ENCODE peak calls at places on chromosomes 12 and 14, in four cellular contexts. One of them, this sample, is unnamed.

GRCh38 chr12:22334696-22335290 is at the start of gene ST8SIA1:
- DNase-seq in IMR-90: no peak
- DNase-seq in A549: no peak
- DNase-seq in fibroblast of lung: peak; percentile 38
- DNase-seq in this sample: peak; percentile 77

GRCh38 chr14:26104686-26105085 is 493.1 kb downstream of the NOVA1 start:
- DNase-seq in IMR-90: no peak
- DNase-seq in fibroblast of lung: no peak
- DNase-seq in A549: no peak
- DNase-seq in this sample: peak; percentile 37

GRCh38 chr14:56351861-56352260 is 227.7 kb upstream of the TMEM260 start:
- DNase-seq in IMR-90: peak; percentile 92
- DNase-seq in A549: peak; percentile 4
- DNase-seq in fibroblast of lung: peak; percentile 46
- DNase-seq in this sample: peak; percentile 33

GRCh38 chr12:90833228-90833627 is 121.7 kb downstream of the CCER1 start:
- DNase-seq in fibroblast of lung: no peak
- DNase-seq in IMR-90: no peak
- DNase-seq in A549: no peak
- DNase-seq in this sample: no peak

GRCh38 chr12:51855586-51856428 is 7.3 kb upstream of the FIGNL2 start:
- DNase-seq in A549: no peak
- DNase-seq in IMR-90: peak; percentile 21
- DNase-seq in fibroblast of lung: no peak
- DNase-seq in this sample: peak; percentile 97

GRCh38 chr12:70709022-70709421 is 71.8 kb upstream of the PTPRB start:
- DNase-seq in A549: no peak
- DNase-seq in IMR-90: no peak
- DNase-seq in fibroblast of lung: no peak
- DNase-seq in this sample: no peak

GRCh38 chr14:26206640-26207039 is 391.2 kb downstream of the NOVA1 start:
- DNase-seq in IMR-90: no peak
- DNase-seq in fibroblast of lung: no peak
- DNase-seq in A549: no peak
- DNase-seq in this sample: no peak

GRCh38 chr14:22976620-22977433 is 5.5 kb downstream of the AJUBA start:
- DNase-seq in fibroblast of lung: peak; percentile 64
- DNase-seq in IMR-90: peak; percentile 63
- DNase-seq in A549: peak; percentile 83
- DNase-seq in this sample: peak; percentile 62

GRCh38 chr14:30035361-30035760 is 107.7 kb upstream of the PRKD1 start:
- DNase-seq in fibroblast of lung: no peak
- DNase-seq in IMR-90: no peak
- DNase-seq in A549: no peak
- DNase-seq in this sample: no peak

GRCh38 chr14:33457617-33458016 is 493.3 kb downstream of the EGLN3 start:
- DNase-seq in fibroblast of lung: no peak
- DNase-seq in A549: no peak
- DNase-seq in IMR-90: no peak
- DNase-seq in this sample: no peak

GRCh38 chr12:124405592-124405991 is 110.7 kb downstream of the RFLNA start:
- DNase-seq in A549: no peak
- DNase-seq in fibroblast of lung: no peak
- DNase-seq in IMR-90: no peak
- DNase-seq in this sample: no peak

GRCh38 chr12:115870527-115870926 is 407.0 kb downstream of the MED13L start:
- DNase-seq in A549: no peak
- DNase-seq in IMR-90: no peak
- DNase-seq in fibroblast of lung: no peak
- DNase-seq in this sample: no peak

GRCh38 chr12:29103539-29103974 is 45.5 kb upstream of the FAR2 start:
- DNase-seq in A549: no peak
- DNase-seq in fibroblast of lung: no peak
- DNase-seq in IMR-90: no peak
- DNase-seq in this sample: no peak

DNA sequence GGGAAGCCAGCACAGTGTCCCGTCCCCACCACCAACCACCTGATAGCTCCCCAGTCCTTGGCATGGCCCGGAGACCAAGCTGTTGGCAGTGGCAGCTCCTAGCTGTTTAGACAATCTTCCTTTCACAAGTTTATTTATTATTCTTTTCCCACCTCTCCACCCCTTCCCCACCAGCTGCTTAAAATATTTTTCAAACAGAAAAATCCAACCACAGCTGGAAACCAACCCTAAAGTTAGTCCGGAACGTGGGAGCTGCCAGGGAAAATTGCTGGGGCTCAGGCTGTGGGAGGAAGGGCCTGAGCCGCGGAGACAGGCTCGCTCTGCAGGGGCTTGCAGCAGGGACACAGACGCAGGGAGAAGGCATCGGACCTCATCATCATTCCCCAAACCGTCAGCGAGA is 16.1 kb upstream of the TMEM106C start:
- DNase-seq in fibroblast of lung: peak; percentile 11
- DNase-seq in IMR-90: no peak
- DNase-seq in A549: no peak
- DNase-seq in this sample: no peak
- H3K27ac ChIP-seq in fibroblast of lung: no peak overlapping the region
- H3K27ac ChIP-seq in IMR-90: no peak overlapping the region
- H3K27ac ChIP-seq in A549: no peak overlapping the region
- H3K27ac ChIP-seq in this sample: no peak overlapping the region

GRCh38 chr12:104420868-104421267 is 35.9 kb upstream of the CHST11 start:
- DNase-seq in IMR-90: no peak
- DNase-seq in A549: no peak
- DNase-seq in fibroblast of lung: no peak
- DNase-seq in this sample: no peak
- H3K4me2 ChIP-seq in IMR-90: no peak overlapping the region
- H3K4me2 ChIP-seq in A549: no peak overlapping the region
- H3K4me2 ChIP-seq in fibroblast of lung: no peak overlapping the region
- H3K4me2 ChIP-seq in this sample: no peak overlapping the region

GRCh38 chr14:73896521-73896920 is 9.9 kb downstream of the ZNF410 start:
- DNase-seq in fibroblast of lung: no peak
- DNase-seq in A549: no peak
- DNase-seq in IMR-90: peak; percentile 26
- DNase-seq in this sample: no peak
- H3K4me1 ChIP-seq in fibroblast of lung: peaks cover 3% of the 10 kb centered on the region
- H3K4me1 ChIP-seq in A549: no peaks in the 10 kb centered on the region
- H3K4me1 ChIP-seq in IMR-90: no peaks in the 10 kb centered on the region
- H3K4me1 ChIP-seq in this sample: no peaks in the 10 kb centered on the region

GRCh38 chr14:53828820-53829219 is 127.8 kb downstream of the BMP4 start:
- DNase-seq in IMR-90: no peak
- DNase-seq in fibroblast of lung: no peak
- DNase-seq in A549: no peak
- DNase-seq in this sample: no peak
- H3K27ac ChIP-seq in IMR-90: no peak overlapping the region
- H3K27ac ChIP-seq in fibroblast of lung: no peak overlapping the region
- H3K27ac ChIP-seq in A549: no peak overlapping the region
- H3K27ac ChIP-seq in this sample: no peak overlapping the region

GRCh38 chr12:109473006-109473405 is 4.1 kb downstream of the KCTD10 start:
- DNase-seq in IMR-90: no peak
- DNase-seq in fibroblast of lung: no peak
- DNase-seq in A549: no peak
- DNase-seq in this sample: no peak

GRCh38 chr12:109475993-109476806 is 900 bp downstream of the KCTD10 start:
- DNase-seq in A549: no peak
- DNase-seq in fibroblast of lung: peak; percentile 19
- DNase-seq in IMR-90: no peak
- DNase-seq in this sample: peak; percentile 55

GRCh38 chr12:109477185-109477962 is at the start of the genes KCTD10 and UBE3B:
- DNase-seq in fibroblast of lung: peak; percentile 94
- DNase-seq in A549: peak; percentile 94
- DNase-seq in IMR-90: peak; percentile 89
- DNase-seq in this sample: peak; percentile 97

GRCh38 chr12:109476807-109477184 is 304 bp downstream of the KCTD10 start:
- DNase-seq in IMR-90: no peak
- DNase-seq in A549: no peak
- DNase-seq in fibroblast of lung: no peak
- DNase-seq in this sample: no peak

GRCh38 chr12:109475121-109475520 is 2.0 kb downstream of the KCTD10 start:
- DNase-seq in IMR-90: no peak
- DNase-seq in A549: no peak
- DNase-seq in fibroblast of lung: no peak
- DNase-seq in this sample: no peak
- H3K4me2 ChIP-seq in IMR-90: peak overlapping the region; percentile 99
- H3K4me2 ChIP-seq in A549: no peak overlapping the region
- H3K4me2 ChIP-seq in fibroblast of lung: peak overlapping the region; percentile 100
- H3K4me2 ChIP-seq in this sample: peak overlapping the region; percentile 92

DNA sequence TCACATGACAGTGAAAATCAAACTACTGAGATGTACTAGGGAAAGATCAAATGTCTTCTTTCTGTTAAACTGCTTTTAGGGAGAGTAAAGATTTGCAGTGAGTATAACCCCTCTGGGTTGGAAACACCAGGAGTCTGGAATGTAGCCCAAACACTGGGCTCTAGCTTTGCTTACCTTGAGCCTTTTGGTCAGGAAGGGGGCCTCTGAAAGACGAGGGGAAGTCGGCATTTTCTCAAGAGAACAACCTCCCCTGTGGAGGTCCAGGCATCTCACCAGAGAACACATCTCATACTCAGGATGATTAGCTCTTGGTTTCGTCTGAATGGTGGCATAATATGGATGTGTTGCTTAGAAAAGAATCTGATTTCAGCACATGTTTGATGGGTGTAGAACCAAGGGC is 169.0 kb downstream of the ZFP36L1 start:
- DNase-seq in fibroblast of lung: no peak
- DNase-seq in A549: no peak
- DNase-seq in IMR-90: no peak
- DNase-seq in this sample: no peak
- H3K4me1 ChIP-seq in fibroblast of lung: no peaks in the 10 kb centered on the region
- H3K4me1 ChIP-seq in A549: peaks cover 5% of the 10 kb centered on the region
- H3K4me1 ChIP-seq in IMR-90: peaks cover 9% of the 10 kb centered on the region
- H3K4me1 ChIP-seq in this sample: peaks cover 5% of the 10 kb centered on the region

GRCh38 chr14:24179294-24179960 is 7.5 kb downstream of the REC8 start:
- DNase-seq in IMR-90: no peak
- DNase-seq in fibroblast of lung: no peak
- DNase-seq in A549: no peak
- DNase-seq in this sample: no peak

GRCh38 chr14:24177928-24178327 is 6.0 kb downstream of the REC8 start:
- DNase-seq in fibroblast of lung: no peak
- DNase-seq in A549: no peak
- DNase-seq in IMR-90: no peak
- DNase-seq in this sample: no peak

GRCh38 chr14:24179961-24180726 is 8.3 kb downstream of the REC8 start:
- DNase-seq in fibroblast of lung: peak; percentile 78
- DNase-seq in IMR-90: peak; percentile 90
- DNase-seq in A549: no peak
- DNase-seq in this sample: no peak

GRCh38 chr14:24177041-24177825 is 5.4 kb downstream of the REC8 start:
- DNase-seq in A549: no peak
- DNase-seq in IMR-90: no peak
- DNase-seq in fibroblast of lung: no peak
- DNase-seq in this sample: no peak

GRCh38 chr14:24178399-24179178 is 6.7 kb downstream of the REC8 start:
- DNase-seq in A549: no peak
- DNase-seq in IMR-90: no peak
- DNase-seq in fibroblast of lung: no peak
- DNase-seq in this sample: no peak
- H3K27ac ChIP-seq in A549: no peak overlapping the region
- H3K27ac ChIP-seq in IMR-90: no peak overlapping the region
- H3K27ac ChIP-seq in fibroblast of lung: no peak overlapping the region
- H3K27ac ChIP-seq in this sample: no peak overlapping the region

This sample was measured in GM23338.